ENCODE peak calls at places on chromosomes 16 and 17, in six cellular contexts. B, Y, P, X, T and J are unnamed samples.

GRCh38 chr16:55489119-55489955 is 10.3 kb downstream of the MMP2 start:
- DNase-seq in X (no peak), Y (no peak), T (no peak), B (no peak), P (no peak), J (no peak)

GRCh38 chr16:82199209-82199608 is 29.2 kb upstream of the MPHOSPH6 start:
- DNase-seq in X (no peak), B (no peak), Y (no peak), P (no peak), T (no peak), J (no peak)

GRCh38 chr17:42428141-42428944 is 5.3 kb upstream of the CAVIN1 start:
- DNase-seq in B (peak), Y (peak), X (no peak), T (no peak), P (peak), J (peak)

GRCh38 chr16:89221604-89222003 is 4.1 kb downstream of the ZNF778 start:
- DNase-seq in P (no peak), X (no peak), T (no peak), Y (no peak), B (no peak), J (no peak)

GRCh38 chr16:49529646-49530045 is 156.0 kb downstream of the C16orf78 start:
- DNase-seq in X (no peak), T (no peak), P (no peak), B (no peak), Y (no peak), J (no peak)

GRCh38 chr17:76335716-76336381 is 17.9 kb downstream of the PRPSAP1 start:
- DNase-seq in B (no peak), P (no peak), T (no peak), X (no peak), Y (no peak), J (no peak)

GRCh38 chr16:46731691-46732555 is 16.2 kb downstream of the MYLK3 start:
- DNase-seq in Y (no peak), X (no peak), T (peak), B (peak), P (no peak), J (no peak)

GRCh38 chr17:10311131-10311530 is 61.7 kb downstream of the MYH13 start:
- DNase-seq in Y (no peak), X (no peak), B (no peak), T (no peak), P (no peak), J (no peak)

GRCh38 chr16:66578596-66579531 is at the start of gene CMTM2:
- DNase-seq in B (no peak), Y (no peak), T (no peak), X (no peak), P (peak), J (no peak)

GRCh38 chr17:49404371-49404770 is 10.3 kb downstream of the PHB1 start:
- DNase-seq in X (no peak), Y (no peak), T (no peak), B (no peak), P (no peak), J (no peak)

GRCh38 chr17:50693041-50693682 is 14.6 kb downstream of the ANKRD40 start:
- DNase-seq in T (no peak), X (no peak), Y (no peak), P (no peak), B (no peak), J (no peak)

GRCh38 chr16:529012-529575 is 1.6 kb downstream of the CAPN15 start:
- DNase-seq in P (no peak), T (no peak), B (no peak), X (no peak), Y (no peak), J (no peak)

GRCh38 chr16:85570735-85571562 is 42.2 kb upstream of the GSE1 start:
- DNase-seq in B (peak), X (no peak), T (peak), Y (no peak), P (peak), J (no peak)

GRCh38 chr16:23222929-23223328 is 40.4 kb downstream of the SCNN1G start:
- DNase-seq in P (no peak), B (no peak), Y (no peak), T (no peak), X (no peak), J (no peak)

GRCh38 chr16:75282811-75283281 is 31.4 kb upstream of the BCAR1 start:
- DNase-seq in X (no peak), P (no peak), T (no peak), Y (no peak), B (no peak), J (peak)

GRCh38 chr16:87584271-87584670 is 18.0 kb upstream of the JPH3 start:
- DNase-seq in T (no peak), P (no peak), X (no peak), Y (no peak), B (no peak), J (no peak)

GRCh38 chr16:17836868-17837602 is 366.3 kb upstream of the XYLT1 start:
- DNase-seq in P (no peak), Y (no peak), T (no peak), X (no peak), B (no peak), J (no peak)

GRCh38 chr16:7116734-7117133 is 215.9 kb upstream of the RBFOX1 start:
- DNase-seq in Y (no peak), T (no peak), P (no peak), X (no peak), B (no peak), J (no peak)

GRCh38 chr17:78358538-78359215 is 1.2 kb downstream of the SOCS3 start:
- DNase-seq in T (peak), X (no peak), P (peak), Y (no peak), B (peak), J (peak)

GRCh38 chr17:73782231-73782630 is 138.0 kb upstream of the SDK2 start:
- DNase-seq in P (no peak), B (no peak), X (no peak), Y (no peak), T (no peak), J (no peak)

GRCh38 chr16:67661101-67661661 is 421 bp downstream of the PARD6A start:
- DNase-seq in B (no peak), X (no peak), P (no peak), T (peak), Y (peak), J (no peak)

GRCh38 chr16:80899804-80900592 is 95.6 kb upstream of the CDYL2 start:
- DNase-seq in X (no peak), B (peak), P (no peak), Y (no peak), T (peak), J (peak)

GRCh38 chr16:57505169-57505568 is 18.9 kb upstream of the DOK4 start:
- DNase-seq in T (no peak), P (no peak), B (no peak), Y (no peak), X (no peak), J (no peak)

GRCh38 chr17:35973333-35974260 is 7.7 kb downstream of the CCL16 start:
- DNase-seq in T (no peak), X (no peak), P (no peak), Y (no peak), B (peak), J (no peak)

GRCh38 chr17:48177816-48178215 is 70.2 kb downstream of the SNX11 start:
- DNase-seq in Y (no peak), P (no peak), B (no peak), T (no peak), X (no peak), J (no peak)

GRCh38 chr16:1981972-1982574 is 804 bp upstream of the NOXO1 start:
- DNase-seq in Y (no peak), T (no peak), B (no peak), P (no peak), X (no peak), J (no peak)

GRCh38 chr16:77330332-77331043 is 104.3 kb downstream of the ADAMTS18 start:
- DNase-seq in Y (no peak), P (no peak), X (no peak), T (no peak), B (no peak), J (no peak)

GRCh38 chr16:3076577-3076976 is 11.1 kb downstream of the IL32 start:
- DNase-seq in P (no peak), T (no peak), B (no peak), X (no peak), Y (no peak), J (no peak)

GRCh38 chr16:53435066-53435688 is 906 bp downstream of the RBL2 start:
- DNase-seq in T (peak), Y (peak), P (peak), B (peak), X (peak), J (peak)

GRCh38 chr17:39813631-39814030 is 50.5 kb downstream of the IKZF3 start:
- DNase-seq in X (no peak), P (no peak), B (no peak), T (no peak), Y (no peak), J (no peak)

GRCh38 chr17:17044846-17045561 is 2.7 kb downstream of the MPRIP start:
- DNase-seq in Y (no peak), B (no peak), X (no peak), T (no peak), P (no peak), J (no peak)

GRCh38 chr17:45149037-45149668 is 878 bp downstream of the HEXIM1 start:
- DNase-seq in X (no peak), P (peak), T (peak), B (peak), Y (no peak), J (peak)

GRCh38 chr16:50863673-50864144 is 121.8 kb downstream of the CYLD start:
- DNase-seq in B (no peak), T (no peak), P (no peak), X (no peak), Y (no peak), J (no peak)